ENCODE peak calls at places on chromosome 17, in eight cellular contexts. T, P, M, S, R, L, Y and Q are unnamed samples.

GRCh38 chr17:75400326-75400939 is 5.0 kb downstream of the GRB2 start:
- DNase-seq in Y (no peak), M (no peak), L (no peak), T (no peak), P (no peak), S (no peak), R (no peak), Q (no peak)

GRCh38 chr17:76382803-76383644 is 1.4 kb upstream of the SPHK1 start:
- DNase-seq in R (peak), P (peak), Y (peak), S (peak), M (peak), L (peak), T (peak), Q (peak)

GRCh38 chr17:27669136-27669535 is 38.1 kb downstream of the LGALS9 start:
- DNase-seq in M (no peak), Y (no peak), T (no peak), R (no peak), P (no peak), L (no peak), S (no peak), Q (no peak)

GRCh38 chr17:2043785-2044184 is 2.0 kb downstream of the OVCA2 start:
- DNase-seq in R (no peak), P (peak), M (no peak), Y (no peak), S (peak), T (no peak), L (no peak), Q (no peak)

GRCh38 chr17:8006836-8007680 is 4.6 kb downstream of the GUCY2D start:
- DNase-seq in Y (no peak), S (no peak), R (no peak), L (no peak), M (no peak), P (no peak), T (no peak), Q (no peak)

GRCh38 chr17:77948690-77949114 is 9.8 kb upstream of the TNRC6C start:
- DNase-seq in R (no peak), L (peak), S (peak), P (peak), T (peak), M (peak), Y (peak), Q (no peak)

GRCh38 chr17:80984749-80985148 is 6.9 kb upstream of the CHMP6 start:
- DNase-seq in R (no peak), S (peak), Y (no peak), L (no peak), M (no peak), T (peak), P (peak), Q (peak)

GRCh38 chr17:78147315-78147998 is 1.3 kb downstream of the C17orf99 start:
- DNase-seq in S (no peak), Y (no peak), P (no peak), R (peak), L (no peak), M (no peak), T (no peak), Q (no peak)

GRCh38 chr17:78126895-78127239 is 1.7 kb downstream of the TMC6 start:
- DNase-seq in T (no peak), S (no peak), M (no peak), R (no peak), P (no peak), L (no peak), Y (no peak), Q (no peak)

GRCh38 chr17:76671912-76672262 is 28.3 kb upstream of the ST6GALNAC1 start:
- DNase-seq in Y (no peak), S (no peak), M (no peak), T (no peak), P (no peak), R (no peak), L (no peak), Q (no peak)

GRCh38 chr17:75144816-75145511 is 9.3 kb downstream of the JPT1 start:
- DNase-seq in T (no peak), M (no peak), P (no peak), R (no peak), S (no peak), Y (no peak), L (no peak), Q (no peak)

GRCh38 chr17:61617261-61617660 is 26.2 kb upstream of the NACA2 start:
- DNase-seq in S (peak), L (no peak), R (no peak), M (no peak), T (no peak), P (no peak), Y (no peak), Q (no peak)

DNA sequence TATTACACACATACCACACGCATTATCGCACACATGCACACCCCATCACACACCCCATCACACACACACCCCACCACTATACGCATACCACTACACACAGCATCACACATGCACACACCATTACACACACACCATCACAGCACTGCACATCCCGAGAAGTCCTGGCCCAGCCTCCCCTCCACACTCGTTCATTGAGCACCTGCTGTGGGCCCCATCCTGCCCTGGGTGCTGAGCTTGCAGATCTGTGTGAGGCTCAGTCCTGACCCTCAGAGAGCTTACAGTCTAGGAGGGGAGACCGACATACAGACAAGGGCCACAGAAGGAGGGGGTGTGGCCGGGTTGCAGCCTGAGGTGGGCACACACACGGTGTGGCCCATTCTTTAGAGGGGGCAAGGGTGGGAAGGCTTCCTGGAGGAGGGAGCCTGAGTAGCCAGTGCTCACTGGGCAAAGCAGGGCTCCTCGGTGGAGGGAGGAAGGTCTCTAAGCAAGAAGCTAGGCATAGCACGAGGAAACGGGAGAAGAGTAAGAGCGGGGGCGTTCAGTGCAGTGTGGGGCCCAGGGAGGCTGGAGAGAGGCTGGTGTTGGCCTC is 206.6 kb downstream of the NTN1 start:
- DNase-seq in L (no peak), Y (no peak), S (no peak), M (no peak), P (no peak), R (no peak), T (no peak), Q (no peak)
- H3K27ac ChIP-seq in L (no peak), Y (peak), S (no peak), M (no peak), P (no peak), R (no peak), T (no peak), Q (no peak)

GRCh38 chr17:38761612-38762011 is 9.1 kb downstream of the PSMB3 start:
- DNase-seq in R (no peak), Y (no peak), S (peak), M (peak), L (no peak), T (peak), P (peak), Q (no peak)
- TF ChIP-seq CTCF in R (peak), Y (no peak), S (peak), M (peak), L (peak), T (peak), P (peak), Q (no peak)

GRCh38 chr17:57544381-57544780 is 200.7 kb downstream of the CCDC182 start:
- DNase-seq in L (no peak), Y (no peak), P (no peak), R (no peak), M (no peak), T (no peak), S (no peak), Q (no peak)
- H3K27ac ChIP-seq in L (no peak), Y (no peak), P (no peak), R (no peak), M (peak), T (no peak), S (no peak), Q (no peak)

DNA sequence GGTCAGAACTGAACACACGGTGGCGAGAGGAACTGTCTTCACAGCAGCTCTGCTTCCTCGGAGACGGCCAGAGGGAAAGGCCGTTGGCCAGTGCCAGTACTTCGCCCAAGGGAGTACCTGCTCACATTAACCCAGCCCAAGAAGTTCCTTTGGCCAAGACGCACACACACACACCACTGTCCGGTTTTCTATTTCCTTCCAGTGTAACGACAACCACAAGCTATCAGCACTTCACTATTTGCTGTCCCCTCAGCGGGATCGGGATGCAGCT is 735 bp upstream of the GGNBP2 start:
- DNase-seq in S (no peak), Y (peak), M (peak), T (peak), L (peak), P (peak), R (peak), Q (no peak)
- TF ChIP-seq CTCF in S (no peak), Y (no peak), M (peak), T (no peak), L (no peak), P (peak), R (no peak), Q (no peak)

DNA sequence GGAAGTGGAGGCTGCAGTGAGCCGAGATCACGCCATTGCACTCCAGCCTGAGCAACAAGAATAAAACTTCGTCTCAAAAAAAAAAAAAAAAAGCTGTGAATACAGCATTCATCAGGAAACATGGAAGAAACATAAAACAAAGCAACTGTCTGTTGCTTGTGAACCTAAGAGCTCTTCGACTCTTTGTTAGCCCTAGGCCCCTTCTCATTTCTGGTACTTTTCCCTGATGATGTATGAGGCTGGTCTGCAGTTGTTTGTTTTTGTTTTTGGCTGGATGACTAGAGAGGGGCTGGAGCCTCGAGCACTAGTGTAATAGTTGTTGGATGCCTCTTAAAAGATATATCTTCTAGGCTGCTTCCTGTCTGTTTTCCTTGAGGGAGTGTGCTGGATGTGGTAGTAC is 113.5 kb downstream of the MAP2K6 start:
- DNase-seq in Y (no peak), S (no peak), M (no peak), T (no peak), L (no peak), R (no peak), P (no peak), Q (no peak)
- H3K27ac ChIP-seq in Y (no peak), S (no peak), M (no peak), T (no peak), L (no peak), R (no peak), P (no peak), Q (no peak)

DNA sequence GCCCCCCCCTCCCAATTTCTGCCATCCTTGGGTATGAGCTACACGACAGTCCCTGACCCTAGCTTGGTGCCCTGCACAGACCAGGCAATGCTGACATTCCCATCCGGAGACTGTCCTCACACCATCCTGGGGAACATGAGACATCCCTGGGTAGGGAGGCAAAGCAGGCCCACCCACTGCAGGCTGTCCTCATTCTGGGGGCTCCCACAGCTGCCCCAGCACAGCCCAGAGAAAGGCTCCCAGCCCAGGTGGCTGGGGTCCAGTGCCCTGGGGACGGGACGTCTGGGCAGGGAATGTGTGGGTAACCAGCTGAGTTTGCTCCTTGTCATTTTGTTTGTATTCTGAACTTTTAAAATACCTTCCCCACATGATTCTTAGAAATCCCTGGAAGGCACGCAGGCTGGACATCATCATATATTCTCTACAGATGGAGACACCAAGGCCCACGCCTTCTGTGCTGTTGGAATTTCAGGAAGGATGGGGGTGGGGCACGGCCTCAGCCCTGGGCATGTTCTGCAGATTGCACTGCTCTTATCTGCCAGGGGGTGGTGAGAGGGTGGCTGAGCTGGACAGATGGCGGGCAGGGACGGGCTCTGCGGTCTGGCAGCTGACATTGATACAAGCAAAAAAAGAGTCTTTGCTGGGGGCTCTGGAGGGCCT is 28.5 kb downstream of the LRRC75A start:
- DNase-seq in R (no peak), M (peak), S (peak), Y (peak), P (peak), L (peak), T (peak), Q (no peak)
- TF ChIP-seq CTCF in R (no peak), M (peak), S (no peak), Y (peak), P (no peak), L (peak), T (no peak), Q (no peak)

GRCh38 chr17:11855306-11855705 is 142.0 kb downstream of the ZNF18 start:
- DNase-seq in S (no peak), T (no peak), P (no peak), R (no peak), M (no peak), L (no peak), Y (no peak), Q (no peak)

GRCh38 chr17:11853321-11854151 is 143.7 kb downstream of the ZNF18 start:
- DNase-seq in P (no peak), Y (no peak), R (no peak), T (peak), M (no peak), L (no peak), S (no peak), Q (no peak)

GRCh38 chr17:11852231-11852630 is 145.0 kb downstream of the ZNF18 start:
- DNase-seq in M (no peak), T (no peak), S (no peak), L (no peak), P (no peak), R (no peak), Y (no peak), Q (no peak)

GRCh38 chr17:11848330-11848729 is 148.9 kb downstream of the ZNF18 start:
- DNase-seq in P (no peak), L (no peak), Y (no peak), R (no peak), S (no peak), M (no peak), T (no peak), Q (no peak)

GRCh38 chr17:11852911-11853310 is 144.4 kb downstream of the ZNF18 start:
- DNase-seq in S (no peak), R (no peak), M (no peak), T (no peak), Y (peak), L (no peak), P (no peak), Q (no peak)
- H3K27ac ChIP-seq in S (no peak), R (no peak), M (no peak), T (no peak), Y (no peak), L (no peak), P (no peak), Q (no peak)

DNA sequence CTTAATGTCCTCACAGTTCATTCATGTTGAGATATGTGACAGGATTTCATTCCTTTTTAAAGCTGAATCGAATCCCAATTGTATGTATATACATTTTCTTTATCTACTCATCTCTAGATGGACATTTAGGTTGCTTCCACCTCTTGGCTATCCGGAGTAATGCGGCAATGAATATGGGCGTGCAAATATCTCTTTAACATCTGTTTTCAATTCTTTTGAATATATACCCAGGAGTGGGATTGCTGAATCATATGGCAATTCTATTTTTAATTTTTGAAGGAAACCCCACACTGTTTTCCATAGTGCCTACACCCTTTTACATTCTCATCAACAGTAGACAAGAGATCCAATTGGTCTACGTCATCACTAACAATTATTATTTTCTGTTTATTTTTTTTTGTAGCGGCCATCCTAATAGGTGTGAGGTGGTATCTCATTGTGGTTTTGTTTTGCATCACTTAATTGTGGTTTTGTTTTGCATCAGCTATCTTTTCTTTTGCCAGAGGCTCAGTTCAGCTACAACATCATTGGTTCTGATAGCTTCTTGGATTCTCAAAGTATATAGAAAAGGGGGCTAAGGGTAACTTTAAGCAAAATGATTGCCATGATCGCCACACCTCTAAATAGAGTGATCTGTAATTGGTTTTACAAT is 25.6 kb upstream of the MAP2K6 start:
- DNase-seq in T (no peak), L (no peak), Y (no peak), P (no peak), R (no peak), S (peak), M (no peak), Q (no peak)
- TF ChIP-seq CTCF in T (no peak), L (no peak), Y (no peak), P (no peak), R (no peak), S (no peak), M (no peak), Q (no peak)